ENCODE peak calls at places on chromosomes 3 and 15, in four cellular contexts. Q, K, V and J are unnamed samples.

GRCh38 chr15:29114277-29115092 is 155.1 kb downstream of the NSMCE3 start:
- DNase-seq in V (no peak), Q (no peak), K (no peak), J (no peak)

GRCh38 chr15:96184297-96184696 is 146.2 kb upstream of the NR2F2 start:
- DNase-seq in V (no peak), K (no peak), Q (no peak), J (no peak)

GRCh38 chr3:29331830-29332637 is 51.2 kb downstream of the RBMS3 start:
- DNase-seq in K (no peak), V (no peak), Q (no peak), J (no peak)

GRCh38 chr3:185646382-185647133 is 60.5 kb downstream of the SENP2 start:
- DNase-seq in Q (no peak), V (no peak), K (no peak), J (peak; percentile 43)

GRCh38 chr3:117097356-117097755 is 387.8 kb downstream of the TUSC7 start:
- DNase-seq in K (no peak), V (no peak), Q (no peak), J (no peak)

GRCh38 chr3:40044487-40044886 is 235.1 kb downstream of the MYRIP start:
- DNase-seq in K (no peak), Q (no peak), V (peak; percentile 81), J (no peak)

GRCh38 chr15:70474682-70475438 is 288.5 kb downstream of the UACA start:
- DNase-seq in K (peak; percentile 56), Q (no peak), V (peak; percentile 92), J (no peak)

GRCh38 chr3:112671930-112672715 is 31.2 kb upstream of the CCDC80 start:
- DNase-seq in K (no peak), V (peak; percentile 97), Q (no peak), J (no peak)

GRCh38 chr15:66761723-66762595 is 59.9 kb downstream of the SMAD6 start:
- DNase-seq in V (peak; percentile 50), Q (no peak), K (no peak), J (no peak)

DNA sequence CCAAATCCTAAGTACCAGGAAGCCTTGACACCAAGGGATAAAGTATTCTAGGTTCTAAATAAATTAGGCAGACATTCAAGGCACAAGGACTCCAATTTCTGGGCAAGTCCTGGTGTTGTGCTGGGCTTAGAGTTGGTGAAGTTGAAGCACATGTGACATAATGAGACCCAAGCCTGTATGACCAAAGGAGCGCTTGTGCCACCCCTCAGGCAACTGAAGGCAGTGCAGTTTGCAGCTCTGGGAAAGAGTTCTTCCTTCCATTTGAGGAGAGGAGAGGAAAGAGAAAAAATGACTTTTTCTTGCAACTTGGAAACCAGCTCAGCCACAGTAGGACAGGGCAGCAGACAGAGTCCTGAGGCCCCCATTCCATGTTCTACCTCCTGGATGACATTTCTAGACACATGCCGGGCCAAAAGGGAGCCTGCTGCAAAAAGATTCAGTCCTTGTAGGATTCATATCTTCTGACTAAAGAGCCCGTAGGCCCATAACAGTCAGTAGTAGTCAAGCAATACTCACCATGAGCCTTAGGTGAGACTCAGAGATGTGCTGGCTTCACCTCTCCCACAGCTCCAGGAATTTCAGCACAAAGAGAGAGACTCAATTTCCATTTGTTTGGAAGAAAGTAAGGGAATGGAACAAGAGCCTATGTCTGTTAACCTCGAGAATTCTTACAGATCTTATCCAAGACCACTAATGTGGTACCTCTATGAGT is 588.8 kb upstream of the BCHE start:
- DNase-seq in V (no peak), Q (no peak), K (no peak), J (no peak)
- TF ChIP-seq CTCF in V (no peak), Q (no peak), K (no peak), J (no peak)

DNA sequence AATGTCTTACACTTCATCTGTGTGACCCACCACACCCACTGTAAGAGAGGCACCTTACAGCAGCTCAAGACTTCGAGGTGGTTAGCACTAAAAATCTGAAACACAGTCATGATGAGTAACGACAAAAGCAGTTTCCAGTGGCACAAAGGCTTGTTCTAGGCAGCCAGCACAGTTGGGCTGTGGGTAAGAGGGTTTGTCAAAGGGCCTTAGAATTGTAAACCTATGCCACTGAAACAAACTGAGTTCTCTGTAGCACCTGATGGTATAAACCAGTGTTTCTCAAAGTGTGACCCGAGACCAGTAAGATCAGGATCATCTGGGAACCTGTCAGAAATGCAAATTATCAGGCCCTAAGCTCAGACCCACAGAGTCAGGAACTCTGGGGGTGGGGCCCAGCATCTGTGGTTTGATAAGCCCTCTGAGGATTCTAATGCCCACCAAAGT is 36.5 kb downstream of the DAPK2 start:
- DNase-seq in V (no peak), Q (no peak), K (no peak), J (no peak)
- TF ChIP-seq CTCF in V (no peak), Q (no peak), K (no peak), J (no peak)

GRCh38 chr3:17307482-17307881 is 422.7 kb downstream of the PLCL2 start:
- DNase-seq in V (peak; percentile 8), K (no peak), Q (no peak), J (no peak)
- TF ChIP-seq CTCF in V (no peak), K (no peak), Q (no peak), J (peak; percentile 12)

GRCh38 chr3:23709987-23710386 is 95.8 kb upstream of the UBE2E1 start:
- DNase-seq in K (no peak), V (no peak), Q (no peak), J (no peak)

GRCh38 chr3:23710555-23710954 is 95.2 kb upstream of the UBE2E1 start:
- DNase-seq in K (peak; percentile 28), V (peak; percentile 96), Q (no peak), J (no peak)

GRCh38 chr3:23713641-23714040 is 92.1 kb upstream of the UBE2E1 start:
- DNase-seq in Q (no peak), V (no peak), K (no peak), J (no peak)

GRCh38 chr3:23712095-23712494 is 93.7 kb upstream of the UBE2E1 start:
- DNase-seq in Q (no peak), V (no peak), K (no peak), J (no peak)

GRCh38 chr3:23712656-23713559 is 92.8 kb upstream of the UBE2E1 start:
- DNase-seq in V (peak; percentile 89), K (peak; percentile 47), Q (peak; percentile 22), J (no peak)
- TF ChIP-seq CTCF in V (peak; percentile 12), K (no peak), Q (no peak), J (no peak)

DNA sequence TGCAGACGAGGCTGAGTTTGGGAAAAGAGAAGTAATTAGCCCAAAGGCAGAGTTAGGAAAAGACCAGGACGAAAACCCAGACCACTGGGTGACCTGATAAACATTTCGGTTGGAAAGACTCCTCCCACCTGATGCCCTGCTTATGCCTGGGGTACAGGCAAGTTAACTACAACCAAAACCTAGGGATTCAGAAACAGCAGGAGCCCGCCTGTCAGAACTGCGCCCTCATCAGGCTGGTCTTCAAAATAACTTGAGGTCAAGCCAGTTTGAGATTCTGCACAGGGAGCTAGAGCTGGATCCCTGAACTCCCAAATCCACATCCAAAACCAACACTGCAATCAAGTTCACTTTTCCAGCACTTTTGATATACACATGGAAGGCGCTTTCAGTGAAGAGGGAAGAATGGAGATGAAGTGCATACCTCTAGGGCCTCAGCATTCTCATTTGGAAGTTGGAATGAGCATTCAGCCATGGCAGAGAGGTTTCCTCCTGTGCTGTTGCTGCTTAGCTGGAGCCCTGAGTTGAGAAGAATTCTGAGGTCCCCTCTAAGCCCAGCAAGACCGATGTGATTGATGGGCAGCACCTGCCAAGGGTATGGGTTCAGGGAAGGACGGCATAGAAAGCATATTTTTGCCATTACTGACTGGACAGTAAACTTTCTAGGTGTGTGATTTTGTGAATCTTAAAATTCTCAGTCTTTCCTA is 11.6 kb downstream of the TSEN2 start:
- DNase-seq in Q (no peak), K (no peak), V (no peak), J (no peak)
- TF ChIP-seq CTCF in Q (no peak), K (no peak), V (peak; percentile 19), J (no peak)

GRCh38 chr3:906739-907138 is 186.1 kb upstream of the CNTN6 start:
- DNase-seq in K (no peak), Q (no peak), V (no peak), J (no peak)

GRCh38 chr3:905217-905616 is 187.6 kb upstream of the CNTN6 start:
- DNase-seq in K (no peak), V (no peak), Q (no peak), J (no peak)

DNA sequence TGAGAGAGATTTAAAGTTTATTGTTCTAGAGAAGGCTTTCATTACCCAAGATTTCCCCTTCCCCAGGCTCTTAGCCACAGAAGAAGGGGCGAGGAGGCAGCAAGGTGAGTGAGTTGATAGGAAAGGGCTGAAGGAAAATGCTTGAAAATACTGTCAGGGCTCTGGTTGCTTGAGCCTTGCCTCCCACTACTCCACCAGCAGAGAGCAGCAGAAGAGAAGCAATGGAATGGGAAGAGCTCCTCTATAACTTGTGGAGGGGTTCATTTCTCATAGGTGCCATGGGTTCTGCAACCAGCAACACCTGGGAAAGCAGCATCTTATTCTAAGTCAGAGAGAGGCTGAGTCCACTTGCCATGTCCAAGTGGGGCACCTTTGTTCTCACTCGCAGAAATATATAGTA is 184.0 kb upstream of the CNTN6 start:
- DNase-seq in Q (no peak), V (peak; percentile 4), K (no peak), J (no peak)
- TF ChIP-seq CTCF in Q (no peak), V (peak; percentile 12), K (no peak), J (no peak)

GRCh38 chr15:89490550-89491315 is 5.7 kb downstream of the RHCG start:
- DNase-seq in Q (no peak), V (no peak), K (no peak), J (no peak)
- TF ChIP-seq CTCF in Q (no peak), V (no peak), K (no peak), J (no peak)

DNA sequence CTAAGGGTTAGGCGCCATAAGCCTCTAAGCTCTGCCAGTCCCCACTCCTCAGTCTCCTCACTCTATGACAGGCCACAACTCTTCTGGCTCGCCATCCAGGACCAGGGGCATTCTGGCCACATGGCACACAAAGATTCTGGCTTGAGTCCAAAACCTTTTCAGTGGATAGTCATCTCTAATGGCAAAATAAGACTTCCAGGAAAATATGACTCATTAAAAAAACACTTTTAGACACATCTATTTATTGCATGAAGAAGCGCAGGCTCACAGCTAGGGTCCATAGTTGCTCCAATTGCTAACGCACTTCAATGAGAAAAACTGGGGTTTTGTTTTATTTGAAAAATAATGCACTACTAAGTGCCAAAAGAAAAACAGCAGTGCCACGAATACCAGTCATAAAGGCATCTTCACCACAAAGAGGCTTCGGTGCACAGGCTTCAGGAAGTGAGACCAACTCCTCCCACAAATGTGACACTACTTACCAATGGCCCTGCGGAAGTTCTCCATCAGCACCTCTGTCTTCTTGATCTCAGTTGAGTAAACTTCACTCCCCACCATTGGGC is 11.1 kb downstream of the RUVBL1 start:
- DNase-seq in Q (no peak), V (peak; percentile 89), K (no peak), J (no peak)
- TF ChIP-seq CTCF in Q (no peak), V (peak; percentile 8), K (no peak), J (no peak)

DNA sequence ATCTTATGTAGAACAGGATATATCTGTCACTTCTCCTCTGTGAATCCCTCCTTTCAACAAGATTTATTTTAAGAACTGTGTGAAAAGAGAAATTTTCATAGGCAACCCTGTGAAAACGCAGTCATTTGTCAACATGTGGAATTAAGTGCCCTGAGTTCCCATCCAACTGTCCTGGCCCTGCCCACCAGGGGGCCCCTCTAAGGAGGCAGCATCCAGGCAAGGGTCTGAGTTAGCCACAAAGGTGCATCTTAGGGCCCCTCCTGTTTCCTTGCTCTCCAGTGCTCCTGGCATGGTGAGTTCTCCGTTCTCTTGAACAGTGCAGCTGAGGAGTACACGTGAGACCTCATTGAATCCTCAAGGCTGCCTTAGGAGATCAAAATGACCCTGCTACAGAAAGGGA is 76.7 kb upstream of the CHRNA7 start:
- DNase-seq in Q (no peak), V (no peak), K (no peak), J (no peak)
- TF ChIP-seq CTCF in Q (no peak), V (no peak), K (no peak), J (no peak)

DNA sequence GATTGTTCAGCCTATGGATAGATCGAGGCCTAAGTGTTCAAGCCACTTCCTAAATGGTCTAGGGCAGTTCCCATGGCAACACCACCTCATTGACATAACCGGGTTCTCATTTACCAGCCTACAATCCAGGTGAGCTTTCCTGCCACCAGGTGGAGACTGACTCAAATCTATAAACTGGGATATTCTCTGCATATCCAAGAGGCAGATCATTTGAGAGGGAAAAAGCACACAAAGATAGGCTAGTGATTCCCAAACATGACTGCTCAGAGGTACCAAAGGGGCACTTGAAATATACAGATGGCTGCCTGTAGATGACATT is 141.3 kb upstream of the PROK2 start:
- DNase-seq in Q (peak; percentile 63), K (peak; percentile 74), V (peak; percentile 7), J (peak; percentile 35)
- TF ChIP-seq CTCF in Q (peak; percentile 43), K (peak; percentile 37), V (peak; percentile 28), J (peak; percentile 29)